ENCODE peak calls at places on chromosomes 4 and X, in six cellular contexts. D, I, M, B, A and X are unnamed samples.

GRCh38 chr4:1078490-1078889 is 34.9 kb downstream of the RNF212 start:
- DNase-seq in D (no peak), M (no peak), B (no peak), A (no peak), I (no peak), X (no peak)

GRCh38 chr4:8699063-8699385 is 106.5 kb downstream of the CPZ start:
- DNase-seq in I (no peak), D (peak; percentile 44), A (no peak), B (no peak), M (no peak), X (peak; percentile 12)

GRCh38 chr4:165384608-165385007 is 5.8 kb downstream of the CPE start:
- DNase-seq in A (peak; percentile 11), B (no peak), I (no peak), M (peak; percentile 14), D (no peak), X (no peak)

GRCh38 chr4:61385302-61385701 is 185.2 kb downstream of the ADGRL3 start:
- DNase-seq in D (no peak), A (no peak), B (no peak), M (no peak), I (no peak), X (no peak)

GRCh38 chr4:24053906-24054305 is 164.1 kb upstream of the PPARGC1A start:
- DNase-seq in B (no peak), M (no peak), D (no peak), A (no peak), I (no peak), X (no peak)

GRCh38 chrX:12647230-12647629 is 144.0 kb upstream of the PRPS2 start:
- DNase-seq in I (no peak), A (no peak), B (no peak), D (no peak), M (no peak), X (no peak)

GRCh38 chr4:89469930-89470375 is 162.4 kb upstream of the GPRIN3 start:
- DNase-seq in I (peak; percentile 46), B (peak; percentile 10), M (no peak), D (no peak), A (no peak), X (no peak)

GRCh38 chr4:153023692-153024394 is 87.7 kb downstream of the FHDC1 start:
- DNase-seq in B (no peak), M (no peak), I (peak; percentile 9), D (no peak), A (no peak), X (no peak)

GRCh38 chr4:122073615-122074014 is 78.5 kb upstream of the BLTP1 start:
- DNase-seq in M (no peak), A (no peak), I (no peak), B (no peak), D (no peak), X (no peak)

GRCh38 chrX:70476934-70477733 is 32.5 kb downstream of the DLG3 start:
- DNase-seq in A (no peak), B (peak; percentile 36), M (no peak), I (no peak), D (peak; percentile 68), X (peak; percentile 68)

GRCh38 chrX:42577936-42578335 is 200.0 kb downstream of the PPP1R2C start:
- DNase-seq in A (peak; percentile 0), D (no peak), M (no peak), I (no peak), B (no peak), X (no peak)

GRCh38 chr4:120926358-120927025 is 4.0 kb upstream of the PRDM5 start:
- DNase-seq in D (no peak), B (no peak), A (no peak), I (no peak), M (no peak), X (no peak)

GRCh38 chr4:48110452-48110978 is 23.5 kb downstream of the TXK start:
- DNase-seq in A (no peak), M (no peak), D (no peak), I (no peak), B (no peak), X (no peak)

GRCh38 chr4:13527192-13527982 is 16.9 kb downstream of the NKX3-2 start:
- DNase-seq in M (no peak), D (no peak), I (no peak), A (no peak), B (peak; percentile 2), X (no peak)

GRCh38 chr4:148076964-148077363 is 345.1 kb downstream of the ARHGAP10 start:
- DNase-seq in A (no peak), D (no peak), I (no peak), B (no peak), M (no peak), X (no peak)

GRCh38 chr4:6125103-6125651 is 75.2 kb downstream of the JAKMIP1 start:
- DNase-seq in D (peak; percentile 53), A (no peak), B (no peak), I (peak; percentile 25), M (no peak), X (peak; percentile 22)

GRCh38 chr4:101780284-101780683 is 10.2 kb upstream of the BANK1 start:
- DNase-seq in A (no peak), B (no peak), M (no peak), D (no peak), I (no peak), X (no peak)

GRCh38 chrX:119502727-119503483 is 34.7 kb downstream of the SLC25A5 start:
- DNase-seq in B (peak; percentile 31), A (no peak), D (peak; percentile 78), I (peak; percentile 9), M (no peak), X (peak; percentile 32)

GRCh38 chr4:96186593-96186992 is 346.7 kb downstream of the PDHA2 start:
- DNase-seq in I (no peak), D (no peak), M (no peak), A (no peak), B (no peak), X (no peak)

GRCh38 chrX:49166914-49167739 is 4.6 kb downstream of the MAGIX start:
- DNase-seq in M (peak; percentile 28), A (no peak), B (peak; percentile 74), D (peak; percentile 82), I (peak; percentile 62), X (no peak)

GRCh38 chr4:132572210-132572609 is 576.9 kb upstream of the PCDH10 start:
- DNase-seq in A (no peak), D (no peak), I (no peak), B (no peak), M (no peak), X (no peak)

GRCh38 chr4:25727711-25728493 is 72.3 kb downstream of the SLC34A2 start:
- DNase-seq in B (no peak), M (no peak), I (peak; percentile 82), A (no peak), D (no peak), X (no peak)

GRCh38 chr4:3745886-3746656 is 20.1 kb upstream of the ADRA2C start:
- DNase-seq in B (no peak), M (peak; percentile 60), I (no peak), D (no peak), A (no peak), X (no peak)

GRCh38 chrX:20269848-20270556 is 3.3 kb upstream of the RPS6KA3 start:
- DNase-seq in I (no peak), M (no peak), A (no peak), D (no peak), B (no peak), X (no peak)

GRCh38 chr4:95627709-95628108 is 78.9 kb upstream of the UNC5C start:
- DNase-seq in I (no peak), D (no peak), M (no peak), A (no peak), B (peak; percentile 1), X (no peak)

GRCh38 chr4:109733728-109734127 is 3.9 kb upstream of the PLA2G12A start:
- DNase-seq in B (no peak), D (no peak), A (no peak), M (no peak), I (no peak), X (no peak)

GRCh38 chrX:6049132-6049531 is 179.5 kb downstream of the NLGN4X start:
- DNase-seq in M (no peak), D (no peak), I (no peak), A (no peak), B (no peak), X (no peak)

GRCh38 chr4:169921732-169922131 is 104.5 kb downstream of the MFAP3L start:
- DNase-seq in A (no peak), M (no peak), I (no peak), B (no peak), D (no peak), X (no peak)

GRCh38 chrX:118702741-118703140 is 24.7 kb upstream of the IL13RA1 start:
- DNase-seq in I (no peak), B (no peak), D (no peak), M (no peak), A (no peak), X (no peak)

GRCh38 chrX:100643943-100644587 is at the start of gene SRPX2:
- DNase-seq in B (peak; percentile 38), D (no peak), I (no peak), M (no peak), A (no peak), X (no peak)

GRCh38 chr4:138398297-138398696 is 156.1 kb upstream of the SLC7A11 start:
- DNase-seq in M (no peak), A (no peak), D (no peak), I (no peak), B (no peak), X (peak; percentile 41)

GRCh38 chr4:83139514-83140156 is 25.1 kb upstream of the PLAC8 start:
- DNase-seq in A (no peak), I (no peak), D (no peak), B (no peak), M (no peak), X (no peak)

GRCh38 chr4:111681270-111681669 is 464.0 kb upstream of the FAM241A start:
- DNase-seq in M (no peak), I (no peak), A (no peak), D (no peak), B (no peak), X (no peak)

GRCh38 chrX:70171636-70172035 is 5.6 kb upstream of the DGAT2L6 start:
- DNase-seq in D (no peak), B (no peak), I (no peak), A (no peak), M (peak; percentile 47), X (no peak)

GRCh38 chr4:178316211-178316610 is 874.0 kb upstream of the AGA start:
- DNase-seq in A (no peak), I (no peak), D (no peak), M (no peak), B (no peak), X (no peak)